ENCODE peak calls at places on chromosomes 5 and 9, in seven cellular contexts. One of them, this sample, is unnamed.

GRCh38 chr9:120396926-120397325 is 183.0 kb downstream of the CDK5RAP2 start:
- DNase-seq in mesenchymal stem cell: no peak
- DNase-seq in stimulated activated CD4-positive, alpha-beta T cell treated with anti-CD3 and anti-CD28 coated beads, Interleukin-4, amount 100 ng/mL, for 48 hours: no peak
- DNase-seq in CD8-positive, alpha-beta memory T cell: no peak
- DNase-seq in substantia nigra: no peak
- DNase-seq in putamen: no peak
- DNase-seq in stomach: no peak
- DNase-seq in this sample: no peak

GRCh38 chr5:591746-592145 is 20.4 kb upstream of the CEP72 start:
- DNase-seq in mesenchymal stem cell: no peak
- DNase-seq in stimulated activated CD4-positive, alpha-beta T cell treated with anti-CD3 and anti-CD28 coated beads, Interleukin-4, amount 100 ng/mL, for 48 hours: no peak
- DNase-seq in CD8-positive, alpha-beta memory T cell: no peak
- DNase-seq in substantia nigra: no peak
- DNase-seq in putamen: no peak
- DNase-seq in stomach: no peak
- DNase-seq in this sample: no peak

GRCh38 chr9:123712399-123712798 is 217.5 kb downstream of the DENND1A start:
- DNase-seq in mesenchymal stem cell: peak; percentile 24
- DNase-seq in stimulated activated CD4-positive, alpha-beta T cell treated with anti-CD3 and anti-CD28 coated beads, Interleukin-4, amount 100 ng/mL, for 48 hours: no peak
- DNase-seq in CD8-positive, alpha-beta memory T cell: no peak
- DNase-seq in substantia nigra: no peak
- DNase-seq in putamen: no peak
- DNase-seq in stomach: no peak
- DNase-seq in this sample: no peak

GRCh38 chr5:109692011-109692410 is 2.3 kb downstream of the MAN2A1 start:
- DNase-seq in mesenchymal stem cell: peak; percentile 63
- DNase-seq in stimulated activated CD4-positive, alpha-beta T cell treated with anti-CD3 and anti-CD28 coated beads, Interleukin-4, amount 100 ng/mL, for 48 hours: no peak
- DNase-seq in CD8-positive, alpha-beta memory T cell: no peak
- DNase-seq in substantia nigra: no peak
- DNase-seq in putamen: no peak
- DNase-seq in stomach: no peak
- DNase-seq in this sample: peak; percentile 27

GRCh38 chr5:135429326-135429725 is 17.8 kb downstream of the DCANP1 start:
- DNase-seq in mesenchymal stem cell: peak; percentile 6
- DNase-seq in stimulated activated CD4-positive, alpha-beta T cell treated with anti-CD3 and anti-CD28 coated beads, Interleukin-4, amount 100 ng/mL, for 48 hours: no peak
- DNase-seq in CD8-positive, alpha-beta memory T cell: no peak
- DNase-seq in substantia nigra: no peak
- DNase-seq in putamen: no peak
- DNase-seq in stomach: no peak
- DNase-seq in this sample: no peak

GRCh38 chr9:128902351-128903078 is 18.3 kb upstream of the PHYHD1 start:
- DNase-seq in mesenchymal stem cell: no peak
- DNase-seq in stimulated activated CD4-positive, alpha-beta T cell treated with anti-CD3 and anti-CD28 coated beads, Interleukin-4, amount 100 ng/mL, for 48 hours: peak; percentile 73
- DNase-seq in CD8-positive, alpha-beta memory T cell: peak; percentile 86
- DNase-seq in substantia nigra: no peak
- DNase-seq in putamen: no peak
- DNase-seq in stomach: peak; percentile 66
- DNase-seq in this sample: no peak

GRCh38 chr5:163404364-163404763 is 33.0 kb upstream of the CCNG1 start:
- DNase-seq in mesenchymal stem cell: no peak
- DNase-seq in stimulated activated CD4-positive, alpha-beta T cell treated with anti-CD3 and anti-CD28 coated beads, Interleukin-4, amount 100 ng/mL, for 48 hours: no peak
- DNase-seq in CD8-positive, alpha-beta memory T cell: no peak
- DNase-seq in substantia nigra: no peak
- DNase-seq in putamen: no peak
- DNase-seq in stomach: no peak
- DNase-seq in this sample: no peak

GRCh38 chr9:14395300-14396082 is 81.5 kb upstream of the NFIB start:
- DNase-seq in mesenchymal stem cell: no peak
- DNase-seq in stimulated activated CD4-positive, alpha-beta T cell treated with anti-CD3 and anti-CD28 coated beads, Interleukin-4, amount 100 ng/mL, for 48 hours: no peak
- DNase-seq in CD8-positive, alpha-beta memory T cell: no peak
- DNase-seq in substantia nigra: peak; percentile 44
- DNase-seq in putamen: peak; percentile 93
- DNase-seq in stomach: no peak
- DNase-seq in this sample: no peak

GRCh38 chr9:121230231-121230630 is 28.6 kb upstream of the RAB14 start:
- DNase-seq in mesenchymal stem cell: no peak
- DNase-seq in stimulated activated CD4-positive, alpha-beta T cell treated with anti-CD3 and anti-CD28 coated beads, Interleukin-4, amount 100 ng/mL, for 48 hours: no peak
- DNase-seq in CD8-positive, alpha-beta memory T cell: no peak
- DNase-seq in substantia nigra: no peak
- DNase-seq in putamen: no peak
- DNase-seq in stomach: no peak
- DNase-seq in this sample: no peak

GRCh38 chr5:53603009-53603687 is 42.7 kb downstream of the NDUFS4 start:
- DNase-seq in mesenchymal stem cell: no peak
- DNase-seq in stimulated activated CD4-positive, alpha-beta T cell treated with anti-CD3 and anti-CD28 coated beads, Interleukin-4, amount 100 ng/mL, for 48 hours: no peak
- DNase-seq in CD8-positive, alpha-beta memory T cell: no peak
- DNase-seq in substantia nigra: no peak
- DNase-seq in putamen: peak; percentile 52
- DNase-seq in stomach: no peak
- DNase-seq in this sample: no peak

GRCh38 chr9:133708123-133708769 is 29.9 kb downstream of the SARDH start:
- DNase-seq in mesenchymal stem cell: no peak
- DNase-seq in stimulated activated CD4-positive, alpha-beta T cell treated with anti-CD3 and anti-CD28 coated beads, Interleukin-4, amount 100 ng/mL, for 48 hours: no peak
- DNase-seq in CD8-positive, alpha-beta memory T cell: no peak
- DNase-seq in substantia nigra: no peak
- DNase-seq in putamen: no peak
- DNase-seq in stomach: no peak
- DNase-seq in this sample: no peak

GRCh38 chr5:141771562-141771961 is 89.5 kb upstream of the ARAP3 start:
- DNase-seq in mesenchymal stem cell: no peak
- DNase-seq in stimulated activated CD4-positive, alpha-beta T cell treated with anti-CD3 and anti-CD28 coated beads, Interleukin-4, amount 100 ng/mL, for 48 hours: no peak
- DNase-seq in CD8-positive, alpha-beta memory T cell: no peak
- DNase-seq in substantia nigra: no peak
- DNase-seq in putamen: no peak
- DNase-seq in stomach: no peak
- DNase-seq in this sample: no peak

GRCh38 chr9:72661401-72662135 is 140.2 kb downstream of the TMC1 start:
- DNase-seq in mesenchymal stem cell: no peak
- DNase-seq in stimulated activated CD4-positive, alpha-beta T cell treated with anti-CD3 and anti-CD28 coated beads, Interleukin-4, amount 100 ng/mL, for 48 hours: no peak
- DNase-seq in CD8-positive, alpha-beta memory T cell: no peak
- DNase-seq in substantia nigra: no peak
- DNase-seq in putamen: no peak
- DNase-seq in stomach: no peak
- DNase-seq in this sample: no peak

GRCh38 chr9:27154923-27155322 is 45.9 kb downstream of the TEK start:
- DNase-seq in mesenchymal stem cell: peak; percentile 93
- DNase-seq in stimulated activated CD4-positive, alpha-beta T cell treated with anti-CD3 and anti-CD28 coated beads, Interleukin-4, amount 100 ng/mL, for 48 hours: no peak
- DNase-seq in CD8-positive, alpha-beta memory T cell: no peak
- DNase-seq in substantia nigra: no peak
- DNase-seq in putamen: no peak
- DNase-seq in stomach: no peak
- DNase-seq in this sample: peak; percentile 85

GRCh38 chr9:125743687-125744428 is 3.3 kb upstream of the PBX3 start:
- DNase-seq in mesenchymal stem cell: peak; percentile 35
- DNase-seq in stimulated activated CD4-positive, alpha-beta T cell treated with anti-CD3 and anti-CD28 coated beads, Interleukin-4, amount 100 ng/mL, for 48 hours: no peak
- DNase-seq in CD8-positive, alpha-beta memory T cell: no peak
- DNase-seq in substantia nigra: no peak
- DNase-seq in putamen: no peak
- DNase-seq in stomach: no peak
- DNase-seq in this sample: no peak

GRCh38 chr5:125668904-125669303 is 754.3 kb upstream of the GRAMD2B start:
- DNase-seq in mesenchymal stem cell: no peak
- DNase-seq in stimulated activated CD4-positive, alpha-beta T cell treated with anti-CD3 and anti-CD28 coated beads, Interleukin-4, amount 100 ng/mL, for 48 hours: no peak
- DNase-seq in CD8-positive, alpha-beta memory T cell: no peak
- DNase-seq in substantia nigra: no peak
- DNase-seq in putamen: no peak
- DNase-seq in stomach: no peak
- DNase-seq in this sample: peak; percentile 16

GRCh38 chr5:72857396-72857795 is 40.9 kb downstream of the TNPO1 start:
- DNase-seq in mesenchymal stem cell: no peak
- DNase-seq in stimulated activated CD4-positive, alpha-beta T cell treated with anti-CD3 and anti-CD28 coated beads, Interleukin-4, amount 100 ng/mL, for 48 hours: no peak
- DNase-seq in CD8-positive, alpha-beta memory T cell: no peak
- DNase-seq in substantia nigra: no peak
- DNase-seq in putamen: no peak
- DNase-seq in stomach: no peak
- DNase-seq in this sample: peak; percentile 72

GRCh38 chr5:137564475-137564961 is 65.4 kb upstream of the SPOCK1 start:
- DNase-seq in mesenchymal stem cell: no peak
- DNase-seq in stimulated activated CD4-positive, alpha-beta T cell treated with anti-CD3 and anti-CD28 coated beads, Interleukin-4, amount 100 ng/mL, for 48 hours: no peak
- DNase-seq in CD8-positive, alpha-beta memory T cell: no peak
- DNase-seq in substantia nigra: no peak
- DNase-seq in putamen: no peak
- DNase-seq in stomach: no peak
- DNase-seq in this sample: peak; percentile 23

GRCh38 chr9:16343249-16344237 is 526.9 kb downstream of the BNC2 start:
- DNase-seq in mesenchymal stem cell: peak; percentile 8
- DNase-seq in stimulated activated CD4-positive, alpha-beta T cell treated with anti-CD3 and anti-CD28 coated beads, Interleukin-4, amount 100 ng/mL, for 48 hours: no peak
- DNase-seq in CD8-positive, alpha-beta memory T cell: no peak
- DNase-seq in substantia nigra: no peak
- DNase-seq in putamen: no peak
- DNase-seq in stomach: no peak
- DNase-seq in this sample: no peak

GRCh38 chr5:149633671-149634350 is 52.5 kb downstream of the ARHGEF37 start:
- DNase-seq in mesenchymal stem cell: peak; percentile 40
- DNase-seq in stimulated activated CD4-positive, alpha-beta T cell treated with anti-CD3 and anti-CD28 coated beads, Interleukin-4, amount 100 ng/mL, for 48 hours: no peak
- DNase-seq in CD8-positive, alpha-beta memory T cell: no peak
- DNase-seq in substantia nigra: no peak
- DNase-seq in putamen: no peak
- DNase-seq in stomach: no peak
- DNase-seq in this sample: no peak

GRCh38 chr9:109704546-109704945 is 75.5 kb upstream of the PALM2AKAP2 start:
- DNase-seq in mesenchymal stem cell: no peak
- DNase-seq in stimulated activated CD4-positive, alpha-beta T cell treated with anti-CD3 and anti-CD28 coated beads, Interleukin-4, amount 100 ng/mL, for 48 hours: no peak
- DNase-seq in CD8-positive, alpha-beta memory T cell: no peak
- DNase-seq in substantia nigra: no peak
- DNase-seq in putamen: no peak
- DNase-seq in stomach: no peak
- DNase-seq in this sample: no peak